ENCODE peak calls at places on chromosomes 5 and 9, in eight cellular contexts. J is endothelial cell of umbilical vein, T is SK-N-SH, L is GM23338, E is H1, B is transverse colon, U is esophagus muscularis mucosa, Q is stomach. P is an unnamed sample.

GRCh38 chr5:61055434-61056006 is 106.7 kb downstream of the SMIM15 start:
- DNase-seq in U (no peak), Q (no peak), B (no peak), J (peak; percentile 66), T (peak; percentile 41), E (no peak), L (peak; percentile 63), P (no peak)

GRCh38 chr5:109533847-109534272 is 124.1 kb upstream of the PJA2 start:
- DNase-seq in L (no peak), Q (no peak), B (no peak), E (no peak), J (no peak), U (no peak), T (peak; percentile 8), P (no peak)

GRCh38 chr9:15249042-15249818 is 57.8 kb downstream of the TTC39B start:
- DNase-seq in U (no peak), L (peak; percentile 38), Q (no peak), E (no peak), T (no peak), J (peak; percentile 69), B (no peak), P (no peak)

GRCh38 chr5:26610581-26610980 is 427.8 kb downstream of the CDH9 start:
- DNase-seq in T (no peak), J (no peak), L (no peak), B (no peak), U (no peak), E (no peak), Q (no peak), P (no peak)

GRCh38 chr5:105638437-105638836 is 2032.3 kb downstream of the EFNA5 start:
- DNase-seq in T (no peak), E (no peak), B (no peak), U (no peak), L (peak; percentile 5), J (no peak), Q (no peak), P (no peak)

GRCh38 chr5:140349244-140349643 is 2.8 kb upstream of the HBEGF start:
- DNase-seq in T (no peak), J (no peak), U (no peak), Q (peak; percentile 46), B (peak; percentile 74), E (no peak), L (no peak), P (no peak)

GRCh38 chr9:89410709-89411111 is 87.2 kb downstream of the SEMA4D start:
- DNase-seq in U (no peak), B (no peak), L (peak; percentile 54), E (no peak), T (no peak), Q (no peak), J (no peak), P (no peak)

GRCh38 chr5:125634242-125634835 is 788.9 kb upstream of the GRAMD2B start:
- DNase-seq in J (no peak), E (no peak), Q (no peak), T (no peak), L (no peak), U (no peak), B (no peak), P (no peak)

GRCh38 chr9:137956688-137957385 is 79.3 kb downstream of the CACNA1B start:
- DNase-seq in J (no peak), L (no peak), E (no peak), U (no peak), Q (no peak), B (no peak), T (no peak), P (no peak)

GRCh38 chr5:34416501-34417008 is 239.6 kb upstream of the RAI14 start:
- DNase-seq in U (no peak), T (no peak), E (no peak), Q (no peak), L (peak; percentile 57), B (no peak), J (no peak), P (no peak)
- H3K4me3 ChIP-seq in U (no peak overlapping the region), T (no peak overlapping the region), E (no peak overlapping the region), Q (no peak overlapping the region), L (no peak overlapping the region), B (no peak overlapping the region), J (no peak overlapping the region), P (no peak overlapping the region)

GRCh38 chr5:149441194-149441753 is 62.2 kb upstream of the IL17B start:
- DNase-seq in T (no peak), L (no peak), J (no peak), U (no peak), Q (no peak), E (no peak), B (no peak), P (no peak)
- TF ChIP-seq POLR2AphosphoS5 in T (no peak), L (no peak), J (no peak), U (no peak), Q (no peak), E (no peak), B (no peak), P (no peak)

GRCh38 chr9:86322973-86323644 is 31.1 kb downstream of the TUT7 start:
- DNase-seq in L (no peak), Q (no peak), T (no peak), U (no peak), E (no peak), J (peak; percentile 75), B (no peak), P (no peak)
- H3K4me3 ChIP-seq in L (no peak overlapping the region), Q (no peak overlapping the region), T (no peak overlapping the region), U (no peak overlapping the region), E (no peak overlapping the region), J (no peak overlapping the region), B (no peak overlapping the region), P (no peak overlapping the region)

GRCh38 chr5:69519285-69519684 is 26.7 kb downstream of the OCLN start:
- DNase-seq in T (no peak), B (no peak), Q (no peak), J (no peak), E (no peak), L (no peak), U (no peak), P (no peak)

GRCh38 chr5:69522035-69522434 is 29.4 kb downstream of the OCLN start:
- DNase-seq in B (no peak), T (no peak), U (no peak), E (no peak), L (no peak), J (no peak), Q (no peak), P (no peak)

GRCh38 chr5:69512740-69513260 is 20.2 kb downstream of the OCLN start:
- DNase-seq in E (no peak), T (no peak), J (peak; percentile 83), L (no peak), U (no peak), Q (no peak), B (no peak), P (no peak)

DNA sequence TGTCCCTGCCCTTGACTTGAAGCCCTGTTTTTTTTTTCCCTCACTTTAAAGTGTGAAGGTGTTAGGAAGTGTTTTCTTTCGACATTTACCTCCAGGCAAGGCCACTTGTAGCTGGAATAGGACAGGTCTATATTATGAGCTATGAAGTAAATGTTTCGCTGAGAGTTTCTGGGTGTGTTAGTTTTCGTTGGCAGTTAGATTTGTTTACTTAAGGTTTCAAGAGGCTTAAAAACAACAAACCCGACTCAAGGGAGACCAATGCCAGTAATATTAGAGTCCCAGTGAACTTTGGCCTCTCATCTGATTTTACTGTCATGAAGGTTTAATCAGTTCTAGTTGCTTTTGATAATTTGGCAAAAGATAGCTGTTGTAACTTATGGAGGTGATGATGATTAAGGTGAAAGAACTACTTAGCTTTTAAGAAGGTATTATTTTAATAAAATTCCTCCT is 25.2 kb downstream of the OCLN start:
- DNase-seq in T (no peak), U (no peak), J (peak; percentile 81), Q (no peak), B (no peak), L (no peak), E (no peak), P (peak; percentile 36)
- TF ChIP-seq POLR2AphosphoS5 in T (no peak), U (no peak), J (no peak), Q (peak; percentile 65), B (no peak), L (no peak), E (no peak), P (peak; percentile 79)

DNA sequence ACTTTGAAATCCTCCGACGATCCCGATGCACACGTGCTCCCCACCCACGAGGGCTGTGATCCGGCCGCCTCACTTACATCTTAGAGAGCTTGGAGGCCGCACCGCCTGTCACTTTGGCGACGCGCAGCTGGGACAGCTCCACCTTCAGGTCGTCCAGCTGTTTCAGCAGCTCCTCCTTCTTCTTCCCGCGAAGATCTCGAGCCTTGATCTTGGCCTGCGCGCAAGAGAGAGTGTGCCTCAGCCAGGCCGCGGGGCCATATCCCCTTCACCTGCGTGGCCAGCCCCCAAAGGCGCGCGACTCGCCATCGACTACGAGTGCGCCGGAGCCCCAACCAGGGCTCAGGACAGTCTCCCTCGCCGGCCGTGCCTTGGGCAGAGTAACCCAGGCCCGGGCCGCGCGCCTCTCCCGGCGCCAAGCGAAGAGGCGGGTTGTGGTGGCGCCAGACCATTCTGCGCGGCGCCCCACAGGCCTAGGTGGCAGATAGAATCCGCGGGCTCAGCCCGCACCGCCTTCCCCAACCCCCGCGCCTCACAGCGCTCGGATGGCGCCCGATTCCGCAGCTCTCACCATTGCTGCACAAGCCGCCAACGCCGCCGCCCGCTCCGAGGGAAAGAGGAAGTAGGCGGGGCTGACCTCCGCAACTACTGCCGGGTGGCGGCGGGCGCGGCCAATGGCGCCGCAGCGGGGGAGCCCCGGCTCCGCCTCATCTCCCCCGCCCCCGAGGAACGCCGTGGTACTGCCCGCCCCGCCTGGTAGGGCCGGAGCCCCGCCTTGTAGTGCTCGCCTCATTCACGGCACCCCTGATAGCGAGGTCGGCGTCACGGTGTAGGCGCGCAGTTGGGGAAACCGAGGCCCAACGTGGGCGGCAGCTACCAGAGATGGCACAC is at the start of the genes ARPC5L and RPL35:
- DNase-seq in L (peak; percentile 97), Q (peak; percentile 96), B (peak; percentile 97), E (peak; percentile 94), U (peak; percentile 98), T (peak; percentile 100), J (peak; percentile 94), P (peak; percentile 94)
- H3K4me3 ChIP-seq in L (peak within 1 kb of the TSS; percentile 99), Q (peak within 1 kb of the TSS; percentile 96), B (peak within 1 kb of the TSS; percentile 91), E (peak within 1 kb of the TSS; percentile 96), U (peak within 1 kb of the TSS; percentile 75), T (peak within 1 kb of the TSS; percentile 83), J (peak within 1 kb of the TSS; percentile 67), P (peak within 1 kb of the TSS; percentile 71)

GRCh38 chr9:33686942-33687341 is 108.4 kb upstream of the PRSS3 start:
- DNase-seq in T (no peak), U (no peak), Q (no peak), B (no peak), J (no peak), L (no peak), E (no peak), P (no peak)
- TF ChIP-seq POLR2AphosphoS5 in T (no peak), U (no peak), Q (no peak), B (no peak), J (no peak), L (no peak), E (no peak), P (no peak)